ENCODE peak calls at places on chromosomes 2 and 18, in six cellular contexts. G, W, C, Y, X and B are unnamed samples.

GRCh38 chr2:37829202-37829601 is 95.9 kb upstream of the RMDN2 start:
- DNase-seq in W (peak), Y (peak), G (peak), C (no peak), X (no peak), B (no peak)

GRCh38 chr18:13642440-13642827 is 83.9 kb downstream of the FAM210A start:
- DNase-seq in C (no peak), Y (no peak), G (no peak), X (no peak), W (no peak), B (no peak)

GRCh38 chr18:2856499-2856898 is 9.7 kb downstream of the EMILIN2 start:
- DNase-seq in X (no peak), G (no peak), Y (no peak), W (no peak), C (no peak), B (peak)

GRCh38 chr2:163665817-163666216 is 70.0 kb downstream of the FIGN start:
- DNase-seq in X (no peak), W (no peak), Y (no peak), G (no peak), C (no peak), B (no peak)

GRCh38 chr2:120771556-120772208 is 36.0 kb downstream of the GLI2 start:
- DNase-seq in C (no peak), Y (no peak), X (no peak), W (peak), G (peak), B (no peak)

GRCh38 chr2:135022952-135023880 is 24.0 kb downstream of the MAP3K19 start:
- DNase-seq in C (no peak), X (no peak), Y (no peak), G (no peak), W (no peak), B (no peak)

GRCh38 chr2:191665286-191665685 is 12.7 kb upstream of the NABP1 start:
- DNase-seq in W (no peak), G (peak), X (no peak), Y (peak), C (no peak), B (no peak)

GRCh38 chr2:238163494-238164198 is 4.9 kb downstream of the ERFE start:
- DNase-seq in G (no peak), Y (no peak), W (peak), X (peak), C (no peak), B (no peak)

GRCh38 chr2:55051026-55051866 is 995 bp upstream of the RTN4 start:
- DNase-seq in G (peak), C (no peak), X (peak), W (peak), Y (peak), B (peak)

GRCh38 chr2:111117666-111118454 is 2.9 kb upstream of the BCL2L11 start:
- DNase-seq in W (peak), C (no peak), Y (peak), G (peak), X (peak), B (peak)

GRCh38 chr2:219171231-219171651 is 1.4 kb upstream of the SLC23A3 start:
- DNase-seq in C (no peak), Y (peak), X (peak), G (peak), W (peak), B (no peak)

GRCh38 chr18:62458868-62459716 is 63.7 kb upstream of the ZCCHC2 start:
- DNase-seq in G (no peak), C (no peak), W (peak), Y (no peak), X (no peak), B (no peak)

GRCh38 chr2:109331864-109332848 is 203.2 kb downstream of the SH3RF3 start:
- DNase-seq in Y (peak), G (peak), W (peak), X (peak), C (no peak), B (no peak)

GRCh38 chr18:44047585-44047984 is 633.1 kb upstream of the SETBP1 start:
- DNase-seq in W (no peak), C (no peak), Y (no peak), X (no peak), G (no peak), B (no peak)

GRCh38 chr18:48662021-48662661 is 123.3 kb downstream of the CTIF start:
- DNase-seq in G (peak), W (no peak), C (no peak), X (peak), Y (peak), B (no peak)

GRCh38 chr2:236972491-236973379 is 113.0 kb upstream of the COPS8 start:
- DNase-seq in W (peak), G (peak), X (peak), Y (peak), C (no peak), B (no peak)

GRCh38 chr2:154013514-154013913 is 141.8 kb downstream of the GALNT13 start:
- DNase-seq in W (no peak), Y (no peak), G (no peak), C (no peak), X (no peak), B (no peak)

GRCh38 chr18:28529644-28530043 is 352.7 kb upstream of the CDH2 start:
- DNase-seq in W (no peak), G (no peak), C (no peak), X (no peak), Y (no peak), B (no peak)

GRCh38 chr18:75100832-75101630 is 107.9 kb downstream of the PTGR3 start:
- DNase-seq in Y (no peak), C (no peak), W (no peak), X (no peak), G (no peak), B (no peak)

GRCh38 chr2:239830718-239831271 is 194.3 kb downstream of the NDUFA10 start:
- DNase-seq in C (no peak), W (peak), G (no peak), Y (no peak), X (no peak), B (no peak)

GRCh38 chr2:33763671-33764310 is 164.7 kb upstream of the FAM98A start:
- DNase-seq in G (no peak), X (no peak), Y (no peak), C (no peak), W (no peak), B (no peak)

GRCh38 chr2:47046271-47046670 is 108.8 kb downstream of the STPG4 start:
- DNase-seq in C (no peak), W (no peak), X (no peak), G (no peak), Y (no peak), B (no peak)

GRCh38 chr2:151570191-151570590 is 160.5 kb downstream of the RIF1 start:
- DNase-seq in X (no peak), G (no peak), C (no peak), Y (no peak), W (no peak), B (no peak)

GRCh38 chr2:224555823-224556366 is 29.3 kb downstream of the CUL3 start:
- DNase-seq in C (no peak), G (no peak), X (no peak), W (no peak), Y (no peak), B (no peak)

GRCh38 chr2:160667811-160668210 is 174.2 kb upstream of the RBMS1 start:
- DNase-seq in C (no peak), W (no peak), X (no peak), Y (no peak), G (no peak), B (no peak)

GRCh38 chr2:32697156-32697555 is 69.3 kb downstream of the TTC27 start:
- DNase-seq in X (no peak), W (no peak), Y (peak), C (no peak), G (no peak), B (no peak)

GRCh38 chr2:151423760-151424159 is 14.1 kb downstream of the RIF1 start:
- DNase-seq in G (no peak), C (no peak), Y (no peak), W (no peak), X (no peak), B (peak)

GRCh38 chr2:228689049-228689448 is 507.6 kb upstream of the SPHKAP start:
- DNase-seq in C (no peak), W (no peak), X (peak), G (no peak), Y (no peak), B (no peak)

GRCh38 chr2:144645055-144645778 is 125.3 kb upstream of the ZEB2 start:
- DNase-seq in G (peak), C (no peak), W (no peak), Y (peak), X (no peak), B (no peak)

GRCh38 chr18:42813570-42813969 is 301.9 kb downstream of the RIT2 start:
- DNase-seq in G (no peak), W (no peak), C (no peak), X (no peak), Y (no peak), B (no peak)

GRCh38 chr2:68839260-68839833 is 31.9 kb downstream of the BMP10 start:
- DNase-seq in X (peak), Y (peak), C (no peak), W (no peak), G (no peak), B (peak)

GRCh38 chr2:205283721-205284270 is 398.5 kb upstream of the NRP2 start:
- DNase-seq in W (no peak), G (no peak), X (no peak), Y (no peak), C (no peak), B (no peak)

GRCh38 chr2:188577231-188577630 is 285.6 kb downstream of the GULP1 start:
- DNase-seq in G (no peak), W (no peak), X (no peak), C (no peak), Y (no peak), B (no peak)

GRCh38 chr2:216936954-216937357 is 77.1 kb upstream of the TNP1 start:
- DNase-seq in G (no peak), W (peak), X (no peak), Y (peak), C (no peak), B (no peak)

GRCh38 chr2:40896358-40896757 is 444.5 kb upstream of the SLC8A1 start:
- DNase-seq in C (no peak), Y (no peak), X (no peak), G (no peak), W (no peak), B (no peak)

GRCh38 chr2:76406134-76406855 is 695.6 kb upstream of the GCFC2 start:
- DNase-seq in G (no peak), W (no peak), Y (no peak), X (no peak), C (no peak), B (no peak)

GRCh38 chr18:58113337-58113736 is 69.3 kb downstream of the NEDD4L start:
- DNase-seq in Y (no peak), W (no peak), C (no peak), G (no peak), X (no peak), B (no peak)

GRCh38 chr18:25862881-25863600 is 227.4 kb downstream of the SS18 start:
- DNase-seq in W (no peak), G (no peak), X (no peak), C (no peak), Y (peak), B (no peak)

GRCh38 chr2:181528441-181528840 is 71.3 kb downstream of the ITGA4 start:
- DNase-seq in C (no peak), W (no peak), X (no peak), G (no peak), Y (no peak), B (no peak)

DNA sequence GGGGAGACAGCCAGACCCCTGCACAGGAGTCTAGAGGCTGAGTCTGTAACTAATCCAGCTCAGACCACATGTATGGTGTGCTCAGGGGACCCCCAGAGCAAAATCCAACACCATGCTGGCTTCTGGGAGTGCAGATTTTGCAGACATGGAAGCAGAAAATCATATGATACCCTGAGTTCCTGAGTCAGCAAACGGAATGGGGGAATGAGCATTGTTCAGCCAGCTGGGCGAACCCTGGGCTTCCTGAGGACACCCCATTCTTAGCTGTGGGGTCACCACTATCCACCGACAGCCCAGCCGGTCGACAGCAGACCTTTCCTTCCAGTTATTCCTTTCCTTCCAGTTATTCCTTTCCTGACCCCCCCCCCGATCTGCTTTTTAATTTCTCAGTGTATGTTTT is 322.9 kb downstream of the GBX2 start:
- DNase-seq in W (no peak), C (no peak), Y (no peak), G (no peak), X (no peak), B (no peak)
- H3K4me3 ChIP-seq in W (no peak), C (no peak), Y (no peak), G (no peak), X (no peak), B (no peak)

DNA sequence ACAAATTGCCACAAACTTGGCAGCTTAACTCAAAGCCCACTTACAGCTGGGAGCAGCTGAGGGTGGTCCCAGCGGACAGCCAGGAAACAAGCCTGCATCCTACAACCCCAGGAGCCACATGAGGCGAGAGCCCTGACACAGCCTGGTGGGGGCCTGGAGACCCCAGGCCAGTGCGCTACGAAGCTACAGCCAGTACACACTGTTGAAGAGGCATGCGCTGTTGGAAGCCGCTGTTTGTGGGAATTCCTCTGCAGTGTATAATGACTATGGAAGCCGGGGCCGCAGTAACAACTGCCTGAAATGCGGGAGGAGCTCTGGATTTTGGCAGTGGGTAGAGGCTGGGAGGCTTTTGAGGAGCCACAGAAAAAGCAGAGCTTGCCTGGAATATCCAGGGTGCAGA is 42.6 kb downstream of the EIPR1 start:
- DNase-seq in Y (no peak), C (no peak), X (no peak), W (no peak), G (no peak), B (no peak)
- H3K4me3 ChIP-seq in Y (no peak), C (no peak), X (no peak), W (no peak), G (no peak), B (no peak)

GRCh38 chr2:171889808-171890207 is 4.2 kb downstream of the SLC25A12 start:
- DNase-seq in G (no peak), W (no peak), Y (no peak), X (no peak), C (no peak), B (no peak)

GRCh38 chr2:171894612-171894947 is 536 bp upstream of the SLC25A12 start:
- DNase-seq in Y (no peak), W (no peak), C (no peak), G (no peak), X (no peak), B (no peak)

GRCh38 chr2:171893196-171893823 is 734 bp downstream of the SLC25A12 start:
- DNase-seq in X (no peak), C (no peak), Y (peak), W (no peak), G (no peak), B (no peak)

GRCh38 chr2:171893824-171894611 is at the start of gene SLC25A12:
- DNase-seq in G (peak), X (peak), Y (peak), W (peak), C (peak), B (peak)

DNA sequence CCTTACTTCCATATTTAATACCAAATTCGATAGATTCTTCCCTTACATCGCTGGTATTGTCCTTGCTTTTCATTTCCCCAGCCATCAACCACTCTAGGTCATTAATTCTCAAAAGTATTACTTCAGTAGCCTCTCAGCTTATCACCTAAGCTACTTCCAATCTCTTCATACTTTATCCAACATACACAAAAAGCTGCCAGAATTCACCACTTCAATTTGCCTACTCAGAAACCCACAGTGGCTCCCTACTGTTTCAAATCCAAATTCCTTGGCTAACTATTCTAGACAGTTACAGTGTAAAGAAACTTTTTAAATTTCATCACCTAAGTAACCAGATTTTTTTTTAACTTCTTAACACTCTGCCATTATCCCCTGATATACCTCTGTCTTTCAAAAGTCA is 4.7 kb downstream of the SLC25A12 start:
- DNase-seq in X (no peak), Y (no peak), G (no peak), W (no peak), C (no peak), B (no peak)
- H3K4me3 ChIP-seq in X (no peak), Y (no peak), G (no peak), W (no peak), C (no peak), B (no peak)

DNA sequence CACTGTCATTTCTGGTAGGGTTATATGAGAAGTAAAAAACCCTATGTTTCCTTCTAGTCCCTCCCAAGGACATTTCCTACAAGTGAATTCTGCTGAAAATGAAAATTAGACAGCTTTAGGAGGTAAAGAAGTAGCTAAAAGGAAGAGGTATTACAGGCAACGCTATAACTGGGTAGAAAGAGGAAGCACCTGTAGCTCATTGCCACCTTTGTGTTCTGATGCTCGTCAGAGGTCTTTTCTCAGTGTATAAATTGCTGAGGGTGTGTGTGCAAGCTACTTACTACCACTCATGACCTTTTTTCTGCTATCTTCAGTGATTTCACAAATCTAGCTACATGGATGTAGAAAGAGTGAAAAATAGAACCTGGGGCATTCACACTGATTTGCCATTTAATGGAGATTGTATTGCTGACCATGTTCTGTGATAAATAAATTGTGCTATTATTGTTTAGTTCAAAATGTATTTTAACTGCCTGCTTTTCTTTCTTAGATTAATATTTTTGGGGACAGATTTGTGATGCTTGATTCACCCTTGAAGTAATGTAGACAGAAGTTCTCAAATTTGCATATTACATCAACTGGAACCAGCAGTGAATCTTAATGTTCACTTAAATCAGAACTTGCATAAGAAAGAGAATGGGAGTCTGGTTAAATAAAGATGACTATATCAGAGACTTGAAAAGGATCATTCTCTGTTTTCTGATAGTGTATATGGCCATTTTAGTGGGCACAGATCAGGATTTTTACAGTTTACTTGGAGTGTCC is 1.6 kb downstream of the DNAJC10 start:
- DNase-seq in C (no peak), G (no peak), X (no peak), Y (no peak), W (no peak), B (peak)
- H3K4me3 ChIP-seq in C (no peak), G (peak), X (peak), Y (peak), W (peak), B (peak)

GRCh38 chr2:173631123-173631450 is 276.4 kb downstream of the CDCA7 start:
- DNase-seq in C (no peak), Y (no peak), G (peak), W (peak), X (no peak), B (no peak)
- H3K4me3 ChIP-seq in C (no peak), Y (no peak), G (no peak), W (no peak), X (no peak), B (no peak)

GRCh38 chr18:33466822-33467221 is 26.3 kb upstream of the CCDC178 start:
- DNase-seq in G (no peak), W (no peak), Y (no peak), X (no peak), C (no peak), B (no peak)

GRCh38 chr18:33472554-33472953 is 32.0 kb upstream of the CCDC178 start:
- DNase-seq in G (no peak), C (no peak), W (no peak), X (peak), Y (no peak), B (no peak)

GRCh38 chr18:33467531-33467930 is 27.0 kb upstream of the CCDC178 start:
- DNase-seq in W (no peak), X (no peak), Y (no peak), G (no peak), C (no peak), B (no peak)

GRCh38 chr18:33469699-33470098 is 29.2 kb upstream of the CCDC178 start:
- DNase-seq in W (no peak), G (peak), X (no peak), C (no peak), Y (no peak), B (no peak)

DNA sequence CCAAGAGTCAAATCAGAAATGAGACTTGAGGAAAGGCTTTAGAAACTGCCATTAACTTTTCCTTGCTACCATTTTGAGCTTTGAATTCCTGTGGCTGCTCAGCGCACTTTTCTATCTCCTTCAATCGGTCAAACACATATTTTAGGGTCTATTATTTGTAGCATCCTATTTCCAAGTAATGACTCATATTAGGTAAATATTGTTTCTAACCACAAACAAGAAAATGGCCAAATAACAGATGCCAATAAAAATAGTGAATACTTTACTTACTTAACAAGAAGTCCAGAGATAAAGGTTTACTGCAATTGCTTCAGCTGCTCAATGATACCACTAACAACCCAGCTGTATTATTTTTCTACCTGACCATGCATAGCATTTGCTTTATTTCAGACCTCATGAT is 29.7 kb upstream of the CCDC178 start:
- DNase-seq in X (no peak), G (peak), C (no peak), Y (peak), W (no peak), B (no peak)
- H3K4me3 ChIP-seq in X (no peak), G (no peak), C (no peak), Y (no peak), W (no peak), B (no peak)

DNA sequence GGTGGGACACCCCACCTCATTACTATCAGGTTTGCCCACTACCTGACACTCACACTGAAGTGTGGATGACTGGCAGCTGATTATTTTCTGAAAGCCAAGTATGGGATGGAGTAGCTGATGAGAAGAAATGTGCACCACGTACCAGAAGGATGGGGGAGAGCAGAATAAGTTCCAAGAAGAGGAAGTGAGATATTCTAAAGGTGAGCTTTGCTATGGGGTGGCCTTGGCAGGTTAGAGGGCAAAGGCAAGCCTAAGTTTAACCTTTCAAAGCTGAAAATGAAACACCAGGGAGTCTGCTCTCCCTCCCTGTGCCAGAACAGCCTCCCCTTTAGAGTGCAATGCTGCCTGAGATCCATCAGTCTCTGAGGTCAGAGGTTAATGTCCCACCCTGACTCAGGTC is 196.1 kb upstream of the OSR1 start:
- DNase-seq in C (no peak), Y (no peak), W (no peak), X (no peak), G (no peak), B (no peak)
- H3K4me3 ChIP-seq in C (no peak), Y (no peak), W (no peak), X (no peak), G (no peak), B (no peak)